ENCODE peak calls at places on chromosomes 12 and 14, in five cellular contexts. J, N, E, Y and O are unnamed samples.

GRCh38 chr14:86541969-86542368 is 1012.0 kb downstream of the FLRT2 start:
- DNase-seq in N (no peak), J (no peak), Y (no peak), E (no peak), O (no peak)

GRCh38 chr14:101508196-101508947 is 52.9 kb upstream of the DIO3 start:
- DNase-seq in Y (no peak), J (no peak), N (peak), E (no peak), O (no peak)

GRCh38 chr12:59317598-59317997 is 278.2 kb upstream of the SLC16A7 start:
- DNase-seq in Y (no peak), J (no peak), N (no peak), E (no peak), O (no peak)

GRCh38 chr14:50062438-50063039 is 53.8 kb downstream of the VCPKMT start:
- DNase-seq in J (peak), Y (peak), N (no peak), E (no peak), O (no peak)

GRCh38 chr12:108515916-108516315 is 839 bp downstream of the FICD start:
- DNase-seq in E (no peak), J (no peak), Y (no peak), N (no peak), O (no peak)

GRCh38 chr14:91270619-91271018 is 26.1 kb upstream of the GPR68 start:
- DNase-seq in E (no peak), Y (no peak), J (no peak), N (no peak), O (no peak)

GRCh38 chr14:50023671-50024490 is 92.5 kb downstream of the VCPKMT start:
- DNase-seq in E (no peak), Y (peak), N (peak), J (no peak), O (no peak)

GRCh38 chr14:104120281-104120741 is 18.1 kb upstream of the KIF26A start:
- DNase-seq in J (no peak), N (no peak), E (no peak), Y (no peak), O (peak)

GRCh38 chr14:67553547-67553946 is 20.5 kb downstream of the PLEKHH1 start:
- DNase-seq in E (no peak), J (no peak), Y (no peak), N (no peak), O (no peak)

GRCh38 chr12:81797100-81797499 is 38.0 kb upstream of the PPFIA2 start:
- DNase-seq in J (no peak), E (no peak), N (no peak), Y (peak), O (no peak)

GRCh38 chr12:27899151-27899661 is 73.3 kb downstream of the PTHLH start:
- DNase-seq in E (peak), N (no peak), J (no peak), Y (peak), O (no peak)

GRCh38 chr14:95111507-95112164 is 45.7 kb downstream of the DICER1 start:
- DNase-seq in J (no peak), E (no peak), Y (no peak), N (no peak), O (no peak)

GRCh38 chr12:74393265-74393664 is 144.4 kb upstream of the ATXN7L3B start:
- DNase-seq in E (no peak), N (no peak), J (no peak), Y (no peak), O (no peak)

GRCh38 chr12:83826112-83826511 is 1086.5 kb downstream of the SLC6A15 start:
- DNase-seq in E (no peak), J (no peak), N (no peak), Y (peak), O (no peak)

GRCh38 chr12:109393437-109394345 is 46.0 kb downstream of the MYO1H start:
- DNase-seq in E (peak), N (no peak), Y (peak), J (peak), O (no peak)

GRCh38 chr12:106769546-106769945 is 4.9 kb upstream of the RIC8B start:
- DNase-seq in N (no peak), E (no peak), J (no peak), Y (no peak), O (no peak)

GRCh38 chr14:102870994-102871831 is 51.2 kb upstream of the AMN start:
- DNase-seq in Y (no peak), N (no peak), E (no peak), J (no peak), O (no peak)

GRCh38 chr12:645563-646071 is 17.6 kb downstream of the NINJ2 start:
- DNase-seq in N (peak), E (no peak), J (no peak), Y (peak), O (no peak)

GRCh38 chr14:60648169-60648933 is 926 bp downstream of the SIX1 start:
- DNase-seq in Y (peak), E (no peak), J (no peak), N (peak), O (no peak)

GRCh38 chr14:60647837-60648168 is 1.5 kb downstream of the SIX1 start:
- DNase-seq in J (no peak), E (no peak), N (no peak), Y (no peak), O (no peak)

GRCh38 chr14:60645191-60645590 is 4.1 kb downstream of the SIX1 start:
- DNase-seq in J (no peak), Y (no peak), N (no peak), E (no peak), O (no peak)

GRCh38 chr14:60647081-60647836 is 2.0 kb downstream of the SIX1 start:
- DNase-seq in Y (peak), J (no peak), N (peak), E (no peak), O (peak)

DNA sequence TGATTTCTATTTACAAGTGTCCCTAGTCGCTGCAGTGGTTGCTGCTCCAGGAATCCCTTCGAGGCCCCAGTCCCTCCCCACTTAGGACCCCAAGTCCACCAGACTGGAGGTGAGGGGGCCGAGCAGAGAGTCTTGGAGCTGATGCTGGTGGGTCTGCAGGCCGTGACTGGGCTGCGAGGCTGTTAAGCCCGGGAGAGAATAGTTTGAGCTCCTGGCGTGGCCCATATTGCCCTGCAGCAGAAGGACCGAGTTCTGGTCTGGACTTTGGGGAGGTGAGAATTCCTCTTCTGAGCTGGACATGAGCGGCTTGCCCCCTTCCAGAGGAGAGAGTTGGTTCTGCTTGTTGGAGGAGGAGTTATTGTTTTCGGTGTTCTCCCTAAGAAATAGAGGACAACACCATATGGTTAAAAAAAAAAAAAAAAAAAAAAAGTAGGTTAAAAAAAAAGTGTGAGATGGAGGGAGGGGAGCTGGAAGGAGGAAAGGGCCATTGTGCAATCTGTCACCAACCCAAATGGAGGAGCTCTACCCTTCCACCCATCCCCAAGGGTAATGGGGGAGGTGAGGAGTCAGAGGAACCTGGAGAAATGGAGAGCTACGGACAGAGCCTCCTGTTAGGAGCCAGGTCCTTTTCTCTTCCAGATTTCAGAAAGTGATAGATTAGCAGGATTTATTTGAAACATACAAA is 2.9 kb downstream of the SIX1 start:
- DNase-seq in J (no peak), Y (peak), E (no peak), N (peak), O (no peak)
- H3K4me3 ChIP-seq in J (no peak), Y (peak), E (peak), N (peak), O (no peak)

GRCh38 chr14:59187802-59188460 is 536 bp upstream of the DAAM1 start:
- DNase-seq in N (peak), E (no peak), Y (no peak), J (no peak), O (no peak)
- H3K4me3 ChIP-seq in N (peak), E (peak), Y (peak), J (peak), O (peak)

DNA sequence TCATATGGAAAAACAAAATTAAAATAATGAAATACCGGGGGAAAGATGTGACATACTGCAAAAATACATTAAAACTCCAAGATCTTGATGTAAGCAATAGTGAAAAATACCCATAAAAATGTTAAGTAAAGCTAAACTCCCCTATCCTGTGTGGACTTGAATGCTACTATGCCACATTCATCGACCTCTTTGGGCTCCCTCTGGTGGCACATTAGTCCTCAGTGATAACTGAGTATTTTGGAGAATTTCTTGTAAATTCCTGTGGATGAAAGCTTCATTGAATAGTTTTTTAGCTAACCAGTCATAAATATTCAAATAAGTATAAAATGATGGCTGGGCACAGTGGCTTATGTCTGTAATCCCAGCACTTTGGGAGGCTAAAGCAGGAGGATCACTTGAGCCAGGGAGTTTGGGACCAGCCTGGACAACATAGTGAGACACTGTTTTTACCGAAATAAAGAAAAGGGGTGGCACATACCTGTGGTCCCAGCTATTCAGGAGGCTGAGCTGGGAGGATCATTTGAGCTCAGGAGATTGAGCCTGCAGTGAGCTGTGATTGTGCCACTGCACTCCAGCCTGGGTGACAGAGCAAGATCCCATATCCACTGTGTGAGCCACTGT is 42.4 kb upstream of the SGPP1 start:
- DNase-seq in N (peak), J (peak), E (peak), Y (peak), O (no peak)
- H3K4me3 ChIP-seq in N (no peak), J (no peak), E (no peak), Y (no peak), O (no peak)

GRCh38 chr12:111578276-111578970 is 20.7 kb downstream of the ATXN2 start:
- DNase-seq in N (no peak), J (no peak), Y (peak), E (peak), O (no peak)
- H3K4me3 ChIP-seq in N (no peak), J (no peak), Y (no peak), E (no peak), O (no peak)

GRCh38 chr14:21267431-21267845 is 1.8 kb downstream of the HNRNPC start:
- DNase-seq in N (no peak), Y (no peak), E (no peak), J (no peak), O (no peak)
- H3K4me3 ChIP-seq in N (peak), Y (peak), E (peak), J (peak), O (no peak)

GRCh38 chr14:76882646-76883045 is 56.4 kb downstream of the LRRC74A start:
- DNase-seq in Y (no peak), N (no peak), E (no peak), J (no peak), O (no peak)

GRCh38 chr14:76880432-76880831 is 54.2 kb downstream of the LRRC74A start:
- DNase-seq in Y (peak), E (no peak), J (no peak), N (no peak), O (no peak)

GRCh38 chr14:76884853-76885276 is 58.7 kb downstream of the LRRC74A start:
- DNase-seq in Y (no peak), J (no peak), N (peak), E (no peak), O (no peak)

GRCh38 chr14:76884394-76884793 is 58.2 kb downstream of the LRRC74A start:
- DNase-seq in E (no peak), J (no peak), N (no peak), Y (no peak), O (no peak)

GRCh38 chr14:76883437-76883836 is 57.2 kb downstream of the LRRC74A start:
- DNase-seq in N (no peak), J (no peak), Y (no peak), E (no peak), O (no peak)
- H3K4me3 ChIP-seq in N (no peak), J (no peak), Y (no peak), E (no peak), O (no peak)

DNA sequence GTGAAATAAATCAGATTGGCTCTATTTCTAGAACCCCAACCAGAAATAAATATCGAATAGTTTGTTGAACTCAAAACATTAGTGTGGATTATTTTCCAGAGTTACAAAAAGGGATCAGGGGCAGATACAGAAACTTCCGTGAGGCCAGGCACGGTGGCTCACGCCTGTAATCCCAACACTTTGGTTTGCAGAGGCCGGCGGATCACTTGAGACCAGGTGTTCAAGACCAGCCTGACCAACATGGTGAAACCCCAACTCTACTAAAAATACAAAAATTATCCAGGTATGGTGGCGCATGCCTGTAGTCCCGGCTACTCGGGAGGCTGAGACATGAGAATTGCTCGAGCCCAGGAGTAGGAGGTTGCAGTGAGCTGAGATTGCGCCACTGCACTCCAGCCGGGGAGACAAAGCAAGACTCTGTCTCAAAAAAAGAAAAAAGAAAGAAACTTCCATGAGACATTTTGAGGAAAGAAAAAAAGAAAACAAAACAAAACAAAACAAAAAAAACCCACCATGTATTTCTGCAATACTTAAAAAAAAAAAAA is 2.1 kb downstream of the FBXO21 start:
- DNase-seq in E (no peak), Y (no peak), J (no peak), N (no peak), O (no peak)
- H3K4me3 ChIP-seq in E (no peak), Y (no peak), J (no peak), N (no peak), O (no peak)